ENCODE peak calls at places on chromosomes 16 and 17, in seven cellular contexts. Z is GM12878, D is K562, R is stomach, X is transverse colon, E is sigmoid colon, T is esophagus muscularis mucosa. W is an unnamed sample.

GRCh38 chr16:68936729-68937631 is 93.6 kb downstream of the TANGO6 start:
- DNase-seq in Z (no peak), T (no peak), E (no peak), X (no peak), D (no peak), R (no peak), W (no peak)

GRCh38 chr16:72996291-72997062 is 51.5 kb downstream of the ZFHX3 start:
- DNase-seq in R (peak), X (peak), Z (no peak), E (no peak), D (no peak), T (no peak), W (no peak)

GRCh38 chr16:15967223-15967546 is 17.8 kb downstream of the ABCC1 start:
- DNase-seq in X (no peak), T (no peak), D (no peak), R (no peak), Z (no peak), E (no peak), W (no peak)

GRCh38 chr17:2814049-2814448 is 17.8 kb downstream of the RAP1GAP2 start:
- DNase-seq in X (no peak), R (no peak), D (no peak), Z (no peak), T (no peak), E (no peak), W (no peak)

GRCh38 chr16:2963074-2963610 is 933 bp upstream of the KREMEN2 start:
- DNase-seq in X (peak), E (no peak), D (peak), T (no peak), R (no peak), Z (no peak), W (peak)

GRCh38 chr16:11100239-11100750 is 155.7 kb downstream of the SOCS1 start:
- DNase-seq in Z (peak), R (peak), E (peak), X (peak), T (no peak), D (peak), W (no peak)

GRCh38 chr16:68512742-68513141 is 26.3 kb upstream of the ZFP90 start:
- DNase-seq in E (no peak), D (no peak), Z (no peak), X (no peak), T (no peak), R (no peak), W (no peak)

GRCh38 chr16:47143677-47144558 is at the start of gene NETO2:
- DNase-seq in T (no peak), X (peak), E (no peak), D (peak), Z (no peak), R (peak), W (peak)

GRCh38 chr17:4004517-4005295 is 40.5 kb upstream of the ATP2A3 start:
- DNase-seq in Z (peak), X (peak), T (no peak), E (peak), D (peak), R (peak), W (no peak)

GRCh38 chr16:57986196-57986595 is 14.3 kb downstream of the ZNF319 start:
- DNase-seq in D (no peak), R (no peak), E (peak), X (no peak), Z (no peak), T (no peak), W (no peak)

GRCh38 chr17:71639865-71640264 is 481.0 kb upstream of the SOX9 start:
- DNase-seq in X (no peak), R (no peak), E (no peak), T (no peak), Z (no peak), D (no peak), W (no peak)

DNA sequence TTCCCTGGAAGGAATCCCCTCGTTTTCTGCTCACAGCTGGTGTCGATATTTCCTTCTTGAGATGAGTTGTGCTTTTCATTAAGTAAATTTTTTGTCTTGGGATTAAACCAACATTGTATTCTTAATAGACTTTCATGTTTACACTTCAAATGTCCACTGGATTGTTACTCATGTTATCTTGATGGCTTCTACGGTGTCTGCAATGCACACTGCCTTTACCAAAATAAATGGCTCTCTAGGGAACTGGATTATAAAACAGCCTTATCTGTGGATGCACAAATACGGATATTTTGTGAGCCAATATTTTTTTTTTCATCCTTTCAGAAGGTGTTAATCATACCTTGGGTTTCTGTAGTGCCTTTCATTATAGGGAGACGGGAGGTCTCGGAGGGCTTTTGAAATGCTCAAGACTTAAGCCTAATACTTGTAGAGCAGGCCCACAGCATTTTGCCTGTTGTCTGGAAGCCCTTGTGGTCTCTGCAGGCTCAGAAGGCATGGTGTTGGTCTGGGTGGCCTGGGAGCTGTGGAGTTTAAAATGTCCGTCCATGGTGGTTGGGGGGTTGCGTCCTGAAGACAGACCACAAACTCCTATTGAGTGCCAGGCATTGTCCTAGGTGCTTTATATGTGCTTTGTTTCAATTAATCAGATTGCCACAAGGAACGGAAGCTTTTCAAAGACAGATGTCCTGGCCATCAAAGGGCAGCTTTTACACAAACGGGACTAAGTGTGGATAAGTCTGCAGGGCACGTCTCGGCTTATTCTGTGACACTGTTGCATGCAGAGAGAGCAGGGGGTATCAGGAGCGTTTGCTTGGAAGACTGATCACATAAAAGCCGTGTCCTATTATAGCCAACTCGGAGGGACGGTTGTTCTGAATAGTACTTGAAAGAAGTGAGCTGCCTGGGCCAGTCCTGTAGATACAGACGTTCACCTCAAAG is 7.6 kb downstream of the NTN1 start:
- DNase-seq in T (no peak), X (no peak), E (no peak), Z (no peak), R (no peak), D (no peak), W (no peak)
- TF ChIP-seq POLR2AphosphoS5 in T (no peak), X (no peak), E (no peak), Z (no peak), R (no peak), D (no peak), W (no peak)

GRCh38 chr16:89093602-89094251 is at the start of gene ACSF3:
- DNase-seq in X (peak), Z (no peak), E (peak), T (no peak), D (peak), R (peak), W (no peak)
- TF ChIP-seq POLR2A in X (no peak), Z (peak), E (no peak), T (no peak), D (peak), R (no peak), W (no peak)

DNA sequence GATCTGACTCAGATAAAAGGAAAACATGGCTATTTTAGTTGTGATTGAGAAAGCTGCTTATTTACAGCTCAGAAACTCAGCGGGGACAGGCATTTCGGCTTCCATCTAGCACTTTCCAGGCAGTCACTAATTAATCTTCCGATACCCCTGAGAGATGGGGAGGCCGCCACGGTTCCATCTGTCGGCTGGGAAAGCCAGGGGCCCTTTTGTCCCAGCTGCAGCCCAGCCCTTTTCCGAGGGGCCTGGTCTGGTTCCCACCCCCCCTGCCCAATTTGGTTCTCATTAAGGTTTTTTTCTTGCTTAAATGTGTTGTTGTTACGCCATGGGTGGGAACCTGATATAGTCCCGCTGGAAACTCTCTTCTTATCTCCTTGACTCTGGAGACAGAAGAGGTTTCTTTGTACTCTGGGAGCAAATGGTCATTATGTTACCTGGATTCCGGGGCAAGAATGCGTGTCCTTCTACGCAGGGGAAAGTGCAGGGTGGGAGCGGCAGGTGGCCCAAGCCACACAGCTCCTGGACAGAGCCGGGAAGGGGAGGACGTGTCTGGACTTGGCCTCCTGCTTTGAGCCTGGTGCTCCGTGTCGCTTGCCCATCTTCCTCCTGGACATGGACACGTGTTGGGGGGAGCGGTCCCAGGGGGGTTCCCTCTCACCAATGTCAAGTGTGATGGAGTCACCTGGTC is 50.9 kb upstream of the GSE1 start:
- DNase-seq in D (no peak), R (no peak), T (no peak), X (no peak), E (no peak), Z (no peak), W (no peak)
- TF ChIP-seq EP300 in D (no peak), R (no peak), T (no peak), X (no peak), E (no peak), Z (no peak), W (no peak)

DNA sequence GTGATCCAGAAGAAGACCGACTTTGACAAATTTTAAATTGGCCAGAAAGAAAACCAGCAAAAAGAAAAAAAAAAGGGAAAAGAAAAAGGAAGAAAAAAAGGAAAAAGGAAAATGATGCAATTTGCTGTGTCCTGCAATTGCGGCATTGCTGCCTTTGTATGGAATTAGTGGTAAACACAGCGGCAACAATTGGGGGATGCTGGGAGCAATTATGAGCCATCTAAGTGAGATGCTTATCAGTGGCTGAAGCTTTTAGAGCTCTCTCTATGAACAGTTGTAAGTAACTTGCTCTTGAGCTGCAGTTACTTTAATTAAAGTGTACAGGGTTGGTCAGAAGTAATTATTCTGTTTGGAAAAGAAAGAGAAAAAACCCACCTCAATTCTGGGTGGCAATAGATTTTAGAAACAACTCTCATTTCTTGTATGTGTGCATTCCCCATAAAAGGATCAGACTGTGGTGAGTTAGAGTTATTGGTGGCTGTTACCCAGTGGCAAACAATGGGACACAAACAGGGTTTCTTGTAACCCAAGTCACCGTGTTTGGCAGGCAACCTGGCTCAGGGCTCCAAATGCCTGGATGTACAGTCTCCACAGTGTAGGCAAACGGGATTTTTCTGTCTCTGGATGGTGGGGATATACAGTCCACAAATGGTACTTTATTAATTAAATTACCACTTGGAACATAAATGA is 161.4 kb downstream of the AATF start:
- DNase-seq in Z (no peak), D (no peak), T (no peak), X (no peak), R (no peak), E (no peak), W (no peak)
- TF ChIP-seq POLR2AphosphoS5 in Z (no peak), D (no peak), T (no peak), X (no peak), R (no peak), E (no peak), W (no peak)

GRCh38 chr17:69414408-69415274 is at the start of gene MAP2K6:
- DNase-seq in D (peak), T (peak), R (peak), E (peak), X (peak), Z (peak), W (peak)
- TF ChIP-seq POLR2A in D (no peak), T (no peak), R (no peak), E (no peak), X (no peak), Z (peak), W (no peak)

GRCh38 chr16:1614226-1615102 is 2.3 kb downstream of the CRAMP1 start:
- DNase-seq in D (peak), Z (no peak), X (peak), E (no peak), R (peak), T (no peak), W (no peak)
- TF ChIP-seq EP300 in D (no peak), Z (no peak), X (no peak), E (no peak), R (no peak), T (no peak), W (no peak)

GRCh38 chr17:82001657-82002056 is 21.0 kb downstream of the CENPX start:
- DNase-seq in Z (no peak), D (no peak), E (no peak), R (no peak), X (no peak), T (no peak), W (no peak)

GRCh38 chr17:82005701-82006348 is 16.9 kb downstream of the CENPX start:
- DNase-seq in T (no peak), X (no peak), R (no peak), E (no peak), Z (no peak), D (no peak), W (no peak)

GRCh38 chr17:82000803-82001649 is 21.7 kb downstream of the CENPX start:
- DNase-seq in X (no peak), Z (no peak), T (no peak), E (no peak), D (no peak), R (no peak), W (no peak)

GRCh38 chr17:82004485-82005455 is 17.9 kb downstream of the CENPX start:
- DNase-seq in D (no peak), R (no peak), E (no peak), T (no peak), Z (no peak), X (no peak), W (no peak)

DNA sequence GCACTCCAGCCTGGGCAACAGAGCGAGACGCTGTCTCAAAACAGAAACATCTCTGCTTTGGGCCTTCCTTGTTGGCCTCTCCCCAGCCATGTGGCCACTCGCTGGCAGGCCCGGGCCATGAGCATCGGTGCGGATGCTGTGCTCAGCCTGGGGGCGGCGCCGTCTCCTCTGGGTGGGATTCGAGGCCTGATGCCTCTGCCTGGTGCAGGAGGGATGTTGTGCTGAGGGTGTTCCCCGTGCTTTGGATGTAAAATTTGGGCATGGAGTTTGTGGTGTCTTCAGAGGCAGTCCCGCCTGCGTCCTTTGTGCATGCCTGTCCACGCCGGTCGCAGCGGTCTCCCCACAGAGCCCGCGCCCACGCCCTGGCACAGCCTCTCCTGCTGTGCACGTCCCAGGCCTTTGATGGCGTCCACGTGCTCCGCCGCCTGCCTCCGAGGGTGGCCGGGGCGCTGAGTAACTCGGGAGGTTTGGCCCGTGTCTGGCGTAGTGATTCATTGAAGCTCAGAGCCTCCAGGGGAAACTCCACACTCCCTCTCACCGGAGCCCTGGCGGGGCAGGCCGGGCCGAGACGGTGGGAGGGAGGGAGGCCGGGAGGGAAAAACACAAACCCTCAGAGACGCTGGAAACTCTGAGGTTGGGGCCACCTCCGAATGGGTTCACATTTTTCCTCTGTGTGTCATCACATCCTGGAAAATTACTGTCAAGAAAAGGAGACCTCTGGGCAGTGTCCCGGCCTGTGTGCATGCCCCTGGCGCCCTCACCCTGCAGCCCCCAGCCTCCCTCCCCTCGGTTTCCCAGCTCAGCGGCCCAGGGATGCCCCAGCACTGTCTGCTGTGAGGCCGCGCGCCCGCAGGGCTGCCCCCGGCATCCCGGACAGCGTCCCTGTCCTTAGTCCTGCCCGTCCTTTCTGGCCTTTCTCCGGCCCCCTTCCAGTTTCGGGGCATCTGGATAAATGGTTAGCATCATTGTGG is 19.0 kb downstream of the CENPX start:
- DNase-seq in R (no peak), T (no peak), X (peak), D (no peak), E (peak), Z (no peak), W (peak)
- TF ChIP-seq POLR2AphosphoS5 in R (peak), T (peak), X (no peak), D (no peak), E (peak), Z (no peak), W (peak)

GRCh38 chr17:76379275-76379641 is 5.2 kb upstream of the SPHK1 start:
- DNase-seq in X (no peak), R (no peak), D (no peak), T (no peak), Z (no peak), E (no peak), W (no peak)

GRCh38 chr17:76379646-76380376 is 4.6 kb upstream of the SPHK1 start:
- DNase-seq in Z (no peak), E (no peak), T (no peak), D (no peak), X (no peak), R (no peak), W (no peak)

GRCh38 chr17:76373481-76373825 is 11.0 kb upstream of the SPHK1 start:
- DNase-seq in X (no peak), Z (no peak), E (no peak), D (no peak), T (no peak), R (no peak), W (no peak)

GRCh38 chr17:76378548-76379274 is 5.7 kb upstream of the SPHK1 start:
- DNase-seq in T (no peak), X (no peak), E (no peak), D (no peak), Z (no peak), R (no peak), W (no peak)

DNA sequence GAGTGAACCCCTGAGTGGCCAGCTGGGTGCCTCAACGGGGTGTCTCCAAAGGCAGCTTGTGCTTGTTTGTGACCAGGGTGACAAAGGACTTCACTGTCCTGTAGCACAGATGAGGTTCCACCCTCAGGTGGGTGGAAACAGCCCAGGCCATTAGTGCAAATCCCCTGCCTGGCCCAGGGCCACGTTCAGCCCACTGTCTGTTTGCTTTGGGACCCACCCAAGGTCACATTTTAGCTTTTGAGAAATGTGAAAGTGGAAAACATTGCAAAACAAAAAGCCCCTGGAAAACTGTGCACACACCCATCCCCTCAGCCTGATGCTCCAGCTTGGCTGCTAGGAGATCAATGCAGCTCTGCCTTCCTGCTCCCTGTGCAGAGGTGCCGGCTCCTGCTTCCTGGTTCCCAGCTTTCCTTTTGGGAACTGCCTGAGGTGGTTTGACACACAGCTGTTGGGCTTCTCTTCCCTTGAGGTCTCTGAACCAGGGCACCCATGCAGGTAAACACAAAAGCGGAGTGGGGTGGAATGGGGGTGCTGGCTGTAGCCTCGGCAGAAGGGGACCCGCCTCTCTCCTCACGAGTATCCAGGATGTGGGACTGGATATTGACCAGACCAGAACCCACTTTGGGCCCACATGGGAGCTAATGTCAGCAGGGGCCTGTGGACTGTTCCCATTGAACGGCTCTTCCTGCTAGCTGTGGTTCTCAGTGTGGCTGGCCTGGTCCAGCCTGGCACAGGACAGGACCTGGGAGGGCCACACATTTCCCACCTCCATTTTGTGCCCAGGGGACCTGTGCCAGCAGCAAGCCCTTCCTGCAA is 7.9 kb upstream of the SPHK1 start:
- DNase-seq in T (no peak), X (no peak), E (no peak), D (no peak), R (no peak), Z (no peak), W (no peak)
- TF ChIP-seq POLR2A in T (no peak), X (no peak), E (no peak), D (no peak), R (no peak), Z (no peak), W (no peak)